ENCODE peak calls at places on chromosome 5, in six cellular contexts. N is HS-5; A is hepatocyte; T is stimulated activated CD4-positive, alpha-beta T cell treated with anti-CD3 and anti-CD28 coated beads, Interleukin-12 subunit alpha, Interleukin-12 subunit beta, amount 100 ng/mL, for 4 hours; Q is iris pigment epithelial cell; X is COR-L47. C is an unnamed sample.

GRCh38 chr5:147391781-147392180 is 118.1 kb downstream of the DPYSL3 start:
- DNase-seq in X (peak), N (peak), T (no peak), A (peak), Q (peak), C (no peak)

GRCh38 chr5:5584236-5584749 is 161.8 kb downstream of the ICE1 start:
- DNase-seq in X (no peak), Q (no peak), A (no peak), T (no peak), N (no peak), C (no peak)

GRCh38 chr5:179601871-179602625 is 21.4 kb downstream of the HNRNPH1 start:
- DNase-seq in X (no peak), A (no peak), N (no peak), Q (no peak), T (no peak), C (no peak)

GRCh38 chr5:41009228-41009627 is 61.9 kb downstream of the MROH2B start:
- DNase-seq in Q (no peak), T (no peak), N (peak), X (no peak), A (no peak), C (no peak)

GRCh38 chr5:54704825-54705224 is 187.3 kb downstream of the SNX18 start:
- DNase-seq in N (no peak), A (no peak), Q (no peak), X (no peak), T (no peak), C (no peak)

GRCh38 chr5:133348406-133348805 is 263.9 kb downstream of the FSTL4 start:
- DNase-seq in X (no peak), Q (no peak), A (no peak), N (no peak), T (no peak), C (no peak)

GRCh38 chr5:113293613-113294340 is 141.0 kb downstream of the TSSK1B start:
- DNase-seq in A (peak), N (no peak), X (no peak), Q (peak), T (no peak), C (no peak)

GRCh38 chr5:120297621-120298020 is 166.5 kb upstream of the PRR16 start:
- DNase-seq in T (no peak), Q (peak), A (no peak), N (no peak), X (no peak), C (no peak)

GRCh38 chr5:136629125-136629790 is 263.9 kb upstream of the TRPC7 start:
- DNase-seq in X (no peak), N (no peak), A (no peak), T (no peak), Q (no peak), C (no peak)

GRCh38 chr5:68962632-68963484 is 131.0 kb upstream of the SLC30A5 start:
- DNase-seq in X (peak), Q (peak), N (peak), T (no peak), A (peak), C (no peak)

GRCh38 chr5:149434162-149435014 is 55.3 kb upstream of the IL17B start:
- DNase-seq in X (peak), Q (peak), T (peak), N (no peak), A (peak), C (no peak)

GRCh38 chr5:41641621-41642020 is 131.2 kb upstream of the PLCXD3 start:
- DNase-seq in X (no peak), Q (no peak), T (no peak), A (no peak), N (no peak), C (no peak)

GRCh38 chr5:9189681-9190080 is 356.2 kb downstream of the SEMA5A start:
- DNase-seq in T (no peak), A (no peak), Q (no peak), X (no peak), N (no peak), C (no peak)

GRCh38 chr5:172816887-172817418 is 17.1 kb upstream of the ERGIC1 start:
- DNase-seq in A (no peak), T (no peak), X (no peak), N (no peak), Q (peak), C (no peak)

GRCh38 chr5:134224905-134225779 is 731 bp downstream of the PPP2CA start:
- DNase-seq in N (peak), Q (peak), X (peak), T (peak), A (peak), C (no peak)

GRCh38 chr5:37254581-37254980 is 5.4 kb upstream of the CPLANE1 start:
- DNase-seq in N (no peak), A (no peak), T (no peak), Q (no peak), X (no peak), C (no peak)

GRCh38 chr5:4372481-4372880 is 767.6 kb upstream of the ADAMTS16 start:
- DNase-seq in N (no peak), T (no peak), X (no peak), Q (no peak), A (no peak), C (no peak)

GRCh38 chr5:153938131-153938842 is 100.4 kb downstream of the FAM114A2 start:
- DNase-seq in T (no peak), X (no peak), A (no peak), Q (no peak), N (no peak), C (no peak)

GRCh38 chr5:126812199-126812570 is 35.2 kb downstream of the LMNB1 start:
- DNase-seq in A (no peak), N (no peak), X (no peak), T (no peak), Q (no peak), C (no peak)

GRCh38 chr5:17896605-17897004 is 262.3 kb downstream of the TAF11L14 start:
- DNase-seq in T (no peak), Q (peak), X (no peak), N (peak), A (peak), C (no peak)

GRCh38 chr5:61784337-61784736 is 452.3 kb downstream of the ZSWIM6 start:
- DNase-seq in N (no peak), Q (no peak), A (no peak), X (no peak), T (no peak), C (no peak)

GRCh38 chr5:435961-436640 is 6.9 kb upstream of the EXOC3 start:
- DNase-seq in Q (no peak), N (no peak), X (peak), T (no peak), A (no peak), C (no peak)

GRCh38 chr5:112086740-112087139 is 329.7 kb upstream of the NREP start:
- DNase-seq in A (no peak), N (no peak), X (no peak), Q (no peak), T (no peak), C (no peak)

GRCh38 chr5:89613222-89613956 is 730.4 kb upstream of the MEF2C start:
- DNase-seq in N (no peak), Q (peak), X (no peak), T (no peak), A (no peak), C (no peak)

GRCh38 chr5:110663525-110663924 is 62.9 kb downstream of the TMEM232 start:
- DNase-seq in A (no peak), Q (no peak), T (no peak), N (no peak), X (no peak), C (no peak)

GRCh38 chr5:43627028-43627427 is 24.0 kb downstream of the NNT start:
- DNase-seq in X (peak), N (peak), T (no peak), A (peak), Q (peak), C (no peak)

GRCh38 chr5:71891856-71892255 is 172.8 kb downstream of the CARTPT start:
- DNase-seq in A (peak), T (no peak), X (no peak), Q (peak), N (no peak), C (no peak)

GRCh38 chr5:172687983-172688734 is 47.1 kb downstream of the NEURL1B start:
- DNase-seq in A (no peak), X (no peak), Q (no peak), N (no peak), T (no peak), C (no peak)

GRCh38 chr5:26662806-26663360 is 375.5 kb downstream of the CDH9 start:
- DNase-seq in N (no peak), X (no peak), A (no peak), Q (no peak), T (no peak), C (no peak)

GRCh38 chr5:57172466-57172961 is 1.3 kb upstream of the GPBP1 start:
- DNase-seq in A (peak), T (peak), Q (peak), N (peak), X (no peak), C (no peak)

GRCh38 chr5:150548123-150548522 is 40.2 kb downstream of the NDST1 start:
- DNase-seq in X (no peak), N (no peak), A (no peak), T (no peak), Q (no peak), C (no peak)

GRCh38 chr5:149675467-149676201 is 54.5 kb upstream of the PPARGC1B start:
- DNase-seq in T (no peak), A (peak), Q (no peak), N (no peak), X (no peak), C (no peak)

GRCh38 chr5:129125819-129126218 is 31.3 kb downstream of the ISOC1 start:
- DNase-seq in X (no peak), T (no peak), N (no peak), Q (no peak), A (no peak), C (no peak)

GRCh38 chr5:134227259-134227658 is 1.4 kb upstream of the PPP2CA start:
- DNase-seq in X (peak), Q (no peak), N (no peak), T (no peak), A (peak), C (no peak)

GRCh38 chr5:119529811-119530210 is 77.5 kb downstream of the HSD17B4 start:
- DNase-seq in Q (no peak), A (no peak), X (no peak), T (no peak), N (no peak), C (no peak)